ENCODE peak calls at places on chromosomes 12 and 14, in seven cellular contexts. M, W, C, E, I, R and A are unnamed samples.

GRCh38 chr12:15208871-15209656 is 12.2 kb downstream of the RERG start:
- DNase-seq in M (peak; percentile 38), W (no peak), C (no peak), E (no peak), I (no peak), R (no peak), A (no peak)

GRCh38 chr14:104552738-104553125 is 26.8 kb upstream of the C14orf180 start:
- DNase-seq in M (no peak), W (no peak), C (no peak), E (no peak), I (no peak), R (no peak), A (no peak)

GRCh38 chr14:95685978-95686922 is at the start of gene TCL1B:
- DNase-seq in M (no peak), W (no peak), C (no peak), E (no peak), I (no peak), R (peak; percentile 33), A (no peak)

GRCh38 chr14:22070119-22070982 is 396.7 kb upstream of the OR4E1 start:
- DNase-seq in M (no peak), W (peak; percentile 53), C (no peak), E (no peak), I (peak; percentile 18), R (no peak), A (peak; percentile 35)

GRCh38 chr12:75717902-75718301 is 206.5 kb upstream of the KRR1 start:
- DNase-seq in M (no peak), W (no peak), C (no peak), E (no peak), I (no peak), R (no peak), A (no peak)

GRCh38 chr14:36443374-36443773 is 76.7 kb downstream of the NKX2-1 start:
- DNase-seq in M (no peak), W (no peak), C (no peak), E (no peak), I (no peak), R (no peak), A (no peak)

GRCh38 chr12:54588892-54589291 is 433 bp upstream of the PPP1R1A start:
- DNase-seq in M (no peak), W (no peak), C (no peak), E (no peak), I (no peak), R (no peak), A (no peak)

GRCh38 chr14:77562681-77563080 is 53.8 kb downstream of the SPTLC2 start:
- DNase-seq in M (peak; percentile 93), W (no peak), C (no peak), E (no peak), I (no peak), R (no peak), A (no peak)

GRCh38 chr14:60311417-60311816 is 62.4 kb downstream of the PPM1A start:
- DNase-seq in M (peak; percentile 52), W (no peak), C (no peak), E (no peak), I (no peak), R (peak; percentile 25), A (no peak)

GRCh38 chr12:96496944-96497343 is 7.6 kb downstream of the CFAP54 start:
- DNase-seq in M (no peak), W (no peak), C (no peak), E (no peak), I (no peak), R (no peak), A (no peak)

GRCh38 chr14:84806627-84807026 is 723.3 kb upstream of the FLRT2 start:
- DNase-seq in M (peak; percentile 10), W (no peak), C (no peak), E (no peak), I (no peak), R (no peak), A (no peak)

GRCh38 chr12:25276199-25276937 is 25.6 kb upstream of the KRAS start:
- DNase-seq in M (peak; percentile 92), W (peak; percentile 78), C (peak; percentile 56), E (peak; percentile 85), I (no peak), R (no peak), A (peak; percentile 55)

GRCh38 chr12:107372229-107372658 is 278.9 kb upstream of the CRY1 start:
- DNase-seq in M (peak; percentile 40), W (peak; percentile 46), C (no peak), E (no peak), I (peak; percentile 21), R (no peak), A (peak; percentile 5)

GRCh38 chr14:21940887-21941855 is 267.6 kb upstream of the OR4E1 start:
- DNase-seq in M (peak; percentile 2), W (peak; percentile 39), C (no peak), E (peak; percentile 44), I (peak; percentile 52), R (peak; percentile 33), A (peak; percentile 28)

GRCh38 chr12:54028324-54029201 is at the start of gene HOXC6:
- DNase-seq in M (peak; percentile 74), W (no peak), C (no peak), E (peak; percentile 62), I (peak; percentile 63), R (peak; percentile 59), A (no peak)